ENCODE peak calls at places on chromosomes 5 and 9, in six cellular contexts. J is prostate gland, Q is ascending aorta, V is left ventricle myocardium inferior, C is keratinocyte, F is pancreas. X is an unnamed sample. For H3K27me3 and H3K36me3, the result is how much of the 10 kb centered on the place peaks cover.

GRCh38 chr9:37035472-37036236 is 1.6 kb upstream of the PAX5 start:
- DNase-seq in J (no peak), Q (no peak), V (no peak), C (no peak), F (no peak), X (no peak)

GRCh38 chr9:110015759-110016158 is 192.2 kb downstream of the C9orf152 start:
- DNase-seq in J (no peak), Q (no peak), V (no peak), C (peak), F (no peak), X (no peak)

GRCh38 chr9:27368317-27368985 is 71.5 kb upstream of the EQTN start:
- DNase-seq in J (no peak), Q (no peak), V (peak), C (no peak), F (no peak), X (no peak)

GRCh38 chr9:136330406-136330990 is 3.2 kb downstream of the GPSM1 start:
- DNase-seq in J (no peak), Q (no peak), V (no peak), C (no peak), F (peak), X (no peak)

GRCh38 chr9:128863647-128864046 is 18.1 kb downstream of the KYAT1 start:
- DNase-seq in J (no peak), Q (peak), V (peak), C (no peak), F (peak), X (peak)

GRCh38 chr9:7790022-7790818 is 9.4 kb downstream of the DMAC1 start:
- DNase-seq in J (no peak), Q (no peak), V (no peak), C (no peak), F (no peak), X (no peak)

GRCh38 chr9:126682928-126683697 is 69.4 kb downstream of the LMX1B start:
- DNase-seq in J (no peak), Q (no peak), V (peak), C (no peak), F (no peak), X (no peak)

GRCh38 chr5:62708481-62709325 is 130.1 kb downstream of the LRRC70 start:
- DNase-seq in J (no peak), Q (no peak), V (no peak), C (no peak), F (no peak), X (no peak)

GRCh38 chr5:32909207-32909606 is 198.1 kb downstream of the NPR3 start:
- DNase-seq in J (no peak), Q (no peak), V (no peak), C (no peak), F (no peak), X (no peak)

DNA sequence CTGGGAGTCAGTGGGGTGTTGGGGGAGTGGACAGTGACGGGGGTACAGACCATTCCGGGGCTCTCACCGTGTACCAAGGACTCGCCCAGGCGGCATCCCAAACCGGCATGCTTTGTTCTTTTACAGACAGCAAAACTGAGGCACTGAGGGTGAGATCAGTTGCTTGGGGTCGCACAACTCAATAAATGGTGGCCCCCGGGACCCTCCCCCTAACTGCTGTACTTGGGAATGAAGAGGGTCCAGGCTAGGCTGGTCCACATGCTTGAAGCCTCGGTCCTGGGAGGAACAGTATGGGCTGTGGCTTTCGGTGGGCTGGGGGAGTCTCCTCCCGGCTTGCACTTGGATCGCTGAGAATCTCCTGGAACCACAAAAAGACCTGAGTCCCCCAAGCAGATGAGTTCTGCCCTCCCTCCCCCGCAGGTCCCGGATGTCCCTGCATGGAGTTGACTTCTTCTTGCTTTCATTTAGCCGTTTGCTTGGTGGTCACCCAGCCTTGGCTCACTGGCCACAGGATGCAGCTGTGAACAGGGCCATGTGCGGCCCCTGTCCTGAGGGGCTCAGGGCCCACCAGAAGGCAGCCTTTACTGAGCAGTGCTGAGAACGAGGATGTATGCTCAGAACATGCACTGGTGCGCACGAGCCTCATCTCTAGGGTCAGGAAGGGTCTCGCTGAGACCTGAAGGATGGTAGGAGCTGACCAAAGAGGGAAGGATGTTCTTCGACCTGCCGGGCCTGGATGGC is 4.2 kb downstream of the LAMC3 start:
- DNase-seq in J (no peak), Q (no peak), V (no peak), C (no peak), F (peak), X (no peak)
- H3K27me3 ChIP-seq in J (under half), Q (under half), V (half or more), C (under half), F (under half), X (under half)

GRCh38 chr5:157747173-157747758 is 3.8 kb downstream of the LSM11 start:
- DNase-seq in J (no peak), Q (no peak), V (no peak), C (no peak), F (no peak), X (no peak)
- H3K27ac ChIP-seq in J (no peak), Q (peak), V (no peak), C (no peak), F (no peak), X (no peak)

DNA sequence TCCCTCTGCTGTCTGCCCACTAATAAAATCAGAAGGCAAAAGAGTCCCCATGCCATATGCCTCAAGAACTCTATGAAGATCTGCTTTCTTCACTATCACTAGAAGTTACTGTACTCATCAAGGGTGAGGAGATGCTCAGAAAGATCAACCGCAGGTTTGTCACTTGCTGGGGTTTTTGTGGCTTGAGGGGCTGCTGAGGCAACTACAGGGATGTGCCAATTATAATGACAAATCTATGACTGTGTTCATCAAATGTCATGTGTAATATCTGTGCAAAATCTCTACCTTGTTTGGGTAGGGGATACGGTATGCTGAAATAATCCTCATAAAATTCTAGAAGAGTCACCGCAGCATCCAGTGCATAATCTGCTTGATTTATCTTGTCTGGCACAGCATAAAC is 13.0 kb downstream of the ERAP1 start:
- DNase-seq in J (no peak), Q (no peak), V (no peak), C (no peak), F (no peak), X (no peak)
- H3K36me3 ChIP-seq in J (under half), Q (half or more), V (half or more), C (under half), F (under half), X (half or more)

GRCh38 chr5:135811007-135811406 is 23.5 kb upstream of the SLC25A48 start:
- DNase-seq in J (no peak), Q (no peak), V (no peak), C (no peak), F (no peak), X (no peak)

GRCh38 chr5:135810188-135810943 is 24.1 kb upstream of the SLC25A48 start:
- DNase-seq in J (no peak), Q (no peak), V (no peak), C (no peak), F (no peak), X (no peak)

GRCh38 chr5:135813758-135814157 is 20.7 kb upstream of the SLC25A48 start:
- DNase-seq in J (no peak), Q (no peak), V (no peak), C (no peak), F (no peak), X (no peak)

GRCh38 chr5:135814254-135814653 is 20.2 kb upstream of the SLC25A48 start:
- DNase-seq in J (no peak), Q (peak), V (no peak), C (no peak), F (no peak), X (no peak)
- H3K27me3 ChIP-seq in J (under half), Q (under half), V (under half), C (under half), F (under half), X (under half)

GRCh38 chr9:10443805-10444204 is 169.0 kb downstream of the PTPRD start:
- DNase-seq in J (no peak), Q (no peak), V (no peak), C (no peak), F (no peak), X (no peak)

DNA sequence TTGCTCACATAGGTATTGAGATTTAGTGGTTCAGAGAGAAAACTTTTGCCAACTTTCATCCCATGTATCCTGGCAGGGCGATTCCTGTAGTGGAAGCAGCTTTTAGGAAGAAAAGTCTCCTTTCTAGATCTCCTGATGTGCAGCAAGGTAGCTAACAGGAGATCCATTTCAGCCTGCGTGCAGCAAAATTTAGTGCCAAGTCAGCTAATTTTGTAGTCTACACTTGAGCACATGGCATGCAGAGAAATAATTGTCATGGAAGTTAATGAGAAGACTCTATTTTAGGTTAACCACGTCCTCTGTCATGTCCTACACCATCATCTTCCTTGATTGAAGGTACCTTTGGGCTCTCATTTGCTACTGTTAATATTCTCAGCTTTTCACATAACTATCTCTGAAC is 165.8 kb downstream of the PTPRD start:
- DNase-seq in J (no peak), Q (no peak), V (no peak), C (no peak), F (no peak), X (no peak)
- H3K27ac ChIP-seq in J (no peak), Q (no peak), V (no peak), C (no peak), F (no peak), X (no peak)

DNA sequence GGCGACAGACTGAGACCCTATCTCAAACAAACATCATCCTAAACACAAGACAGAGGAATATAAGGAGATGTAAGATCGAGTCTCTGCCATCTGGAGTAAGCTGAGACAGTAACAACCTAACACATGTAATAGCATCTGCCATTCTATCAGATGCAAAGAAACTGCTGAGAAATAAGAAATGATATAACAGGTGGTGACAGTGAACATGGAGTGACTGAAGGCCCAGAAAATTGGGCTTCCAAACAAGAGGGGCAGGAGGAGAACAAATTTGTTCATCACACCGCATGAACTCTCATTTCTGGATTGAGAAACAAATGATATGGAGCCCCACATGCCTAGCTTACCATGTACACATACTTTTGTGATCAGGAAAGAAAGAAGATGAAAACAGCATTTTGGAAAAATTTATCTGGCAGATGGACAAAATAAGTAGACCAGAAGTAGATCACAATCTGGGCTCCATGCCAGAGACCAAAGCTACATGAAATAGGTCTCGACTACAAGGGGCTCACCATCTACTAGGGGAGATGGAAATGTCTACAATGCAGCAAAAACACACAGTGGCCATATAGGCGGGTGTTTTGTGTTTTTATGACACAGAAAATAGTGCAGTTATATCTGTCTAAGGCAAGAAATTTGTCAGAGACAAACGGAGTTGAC is 45.5 kb downstream of the ECPAS start:
- DNase-seq in J (no peak), Q (no peak), V (no peak), C (no peak), F (no peak), X (no peak)
- H3K36me3 ChIP-seq in J (under half), Q (half or more), V (half or more), C (under half), F (under half), X (half or more)

GRCh38 chr5:176823869-176824412 is 13.6 kb downstream of the UNC5A start:
- DNase-seq in J (no peak), Q (no peak), V (no peak), C (no peak), F (no peak), X (no peak)

GRCh38 chr5:176825957-176826356 is 15.6 kb downstream of the UNC5A start:
- DNase-seq in J (no peak), Q (no peak), V (no peak), C (no peak), F (peak), X (no peak)

GRCh38 chr5:176823076-176823481 is 12.7 kb downstream of the UNC5A start:
- DNase-seq in J (no peak), Q (no peak), V (no peak), C (no peak), F (no peak), X (no peak)

GRCh38 chr5:176825234-176825633 is 14.9 kb downstream of the UNC5A start:
- DNase-seq in J (no peak), Q (no peak), V (no peak), C (no peak), F (no peak), X (no peak)

GRCh38 chr5:176824604-176825003 is 14.2 kb downstream of the UNC5A start:
- DNase-seq in J (no peak), Q (no peak), V (no peak), C (no peak), F (no peak), X (no peak)
- H3K27me3 ChIP-seq in J (under half), Q (under half), V (under half), C (under half), F (under half), X (under half)

GRCh38 chr9:5832093-5832542 is 799 bp downstream of the ERMP1 start:
- DNase-seq in J (no peak), Q (no peak), V (no peak), C (no peak), F (no peak), X (no peak)
- H3K27ac ChIP-seq in J (peak), Q (peak), V (peak), C (peak), F (peak), X (peak)

X was measured in right atrium auricular region.